ENCODE peak calls at places on chromosomes 2 and 18, in six cellular contexts. X is K562, O is A549, J is HepG2, Q is upper lobe of left lung, R is GM12878. L is an unnamed sample.

GRCh38 chr2:99982744-99983143 is 159.6 kb downstream of the AFF3 start:
- ATAC-seq in Q (no peak), X (no peak), J (no peak), O (no peak), R (no peak), L (no peak)

GRCh38 chr2:38935568-38936172 is 46.0 kb downstream of the ARHGEF33 start:
- ATAC-seq in R (no peak), J (peak; percentile 52), Q (no peak), X (no peak), O (peak; percentile 55), L (no peak)

GRCh38 chr2:53631313-53632125 is 136.1 kb upstream of the CHAC2 start:
- ATAC-seq in Q (no peak), X (no peak), O (no peak), J (no peak), R (no peak), L (no peak)

GRCh38 chr2:9673914-9674481 is 43.2 kb upstream of the YWHAQ start:
- ATAC-seq in R (no peak), Q (no peak), X (peak; percentile 91), O (peak; percentile 21), J (no peak), L (no peak)

GRCh38 chr2:30776831-30777652 is 30.2 kb downstream of the CAPN13 start:
- ATAC-seq in O (peak; percentile 51), X (no peak), Q (no peak), R (no peak), J (peak; percentile 44), L (no peak)

GRCh38 chr18:12336251-12336650 is 28.2 kb downstream of the TUBB6 start:
- ATAC-seq in Q (no peak), R (no peak), O (no peak), X (no peak), J (no peak), L (no peak)

GRCh38 chr2:48512586-48512985 is 17.4 kb upstream of the STON1 start:
- ATAC-seq in Q (no peak), O (no peak), R (no peak), X (no peak), J (no peak), L (no peak)

GRCh38 chr2:67526283-67526682 is 129.2 kb downstream of the ETAA1 start:
- ATAC-seq in R (no peak), O (no peak), X (no peak), Q (no peak), J (no peak), L (peak; percentile 77)

GRCh38 chr2:98467082-98467536 is 22.5 kb downstream of the INPP4A start:
- ATAC-seq in O (no peak), X (no peak), J (no peak), Q (no peak), R (no peak), L (no peak)

GRCh38 chr2:65379168-65379672 is 53.2 kb downstream of the SPRED2 start:
- ATAC-seq in J (no peak), O (no peak), X (no peak), R (no peak), Q (no peak), L (no peak)

GRCh38 chr2:65380243-65380642 is 52.2 kb downstream of the SPRED2 start:
- ATAC-seq in O (no peak), X (no peak), Q (no peak), R (no peak), J (no peak), L (no peak)

GRCh38 chr2:65378308-65378689 is 54.1 kb downstream of the SPRED2 start:
- ATAC-seq in R (no peak), X (no peak), J (no peak), O (no peak), Q (no peak), L (no peak)

GRCh38 chr2:65381607-65382032 is 50.8 kb downstream of the SPRED2 start:
- ATAC-seq in Q (no peak), J (no peak), X (no peak), R (peak; percentile 74), O (no peak), L (no peak)

DNA sequence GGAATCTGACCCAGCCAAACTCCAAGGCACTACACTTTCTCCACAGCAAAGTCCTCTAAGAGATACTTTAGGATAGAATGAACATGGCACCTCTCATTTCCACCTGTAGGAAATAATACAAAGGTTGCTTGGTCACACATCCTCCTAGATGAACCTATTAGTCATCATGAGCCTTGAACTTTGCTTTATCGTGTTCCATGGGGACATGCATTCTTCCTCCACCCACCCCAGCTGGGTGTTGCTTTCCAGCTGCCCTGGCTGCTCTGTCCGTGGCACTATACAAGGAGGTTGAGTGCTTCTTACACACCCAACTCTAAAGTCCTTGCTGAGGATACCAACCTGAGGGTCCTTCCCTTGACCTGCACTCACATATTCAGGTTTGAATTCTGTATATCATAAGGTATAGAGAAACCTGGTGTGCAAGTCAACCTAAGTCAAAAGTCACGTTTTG is 52.7 kb downstream of the SPRED2 start:
- ATAC-seq in J (peak; percentile 45), Q (no peak), X (no peak), R (no peak), O (no peak), L (no peak)
- TF ChIP-seq EP300 in J (peak; percentile 32), Q (no peak), X (no peak), R (no peak), O (no peak), L (no peak)

GRCh38 chr2:168802825-168803726 is 639 bp downstream of the NOSTRIN start:
- ATAC-seq in X (peak; percentile 8), J (no peak), R (no peak), O (peak; percentile 9), Q (no peak), L (no peak)

GRCh38 chr2:168804214-168804613 is 1.8 kb downstream of the NOSTRIN start:
- ATAC-seq in R (no peak), J (no peak), Q (no peak), O (no peak), X (peak; percentile 11), L (peak; percentile 17)

GRCh38 chr2:168801456-168801855 is 981 bp upstream of the NOSTRIN start:
- ATAC-seq in J (peak; percentile 57), O (no peak), Q (no peak), R (no peak), X (no peak), L (no peak)

GRCh38 chr2:168798888-168799410 is 3.5 kb upstream of the NOSTRIN start:
- ATAC-seq in Q (no peak), O (no peak), J (no peak), X (peak; percentile 6), R (no peak), L (no peak)

DNA sequence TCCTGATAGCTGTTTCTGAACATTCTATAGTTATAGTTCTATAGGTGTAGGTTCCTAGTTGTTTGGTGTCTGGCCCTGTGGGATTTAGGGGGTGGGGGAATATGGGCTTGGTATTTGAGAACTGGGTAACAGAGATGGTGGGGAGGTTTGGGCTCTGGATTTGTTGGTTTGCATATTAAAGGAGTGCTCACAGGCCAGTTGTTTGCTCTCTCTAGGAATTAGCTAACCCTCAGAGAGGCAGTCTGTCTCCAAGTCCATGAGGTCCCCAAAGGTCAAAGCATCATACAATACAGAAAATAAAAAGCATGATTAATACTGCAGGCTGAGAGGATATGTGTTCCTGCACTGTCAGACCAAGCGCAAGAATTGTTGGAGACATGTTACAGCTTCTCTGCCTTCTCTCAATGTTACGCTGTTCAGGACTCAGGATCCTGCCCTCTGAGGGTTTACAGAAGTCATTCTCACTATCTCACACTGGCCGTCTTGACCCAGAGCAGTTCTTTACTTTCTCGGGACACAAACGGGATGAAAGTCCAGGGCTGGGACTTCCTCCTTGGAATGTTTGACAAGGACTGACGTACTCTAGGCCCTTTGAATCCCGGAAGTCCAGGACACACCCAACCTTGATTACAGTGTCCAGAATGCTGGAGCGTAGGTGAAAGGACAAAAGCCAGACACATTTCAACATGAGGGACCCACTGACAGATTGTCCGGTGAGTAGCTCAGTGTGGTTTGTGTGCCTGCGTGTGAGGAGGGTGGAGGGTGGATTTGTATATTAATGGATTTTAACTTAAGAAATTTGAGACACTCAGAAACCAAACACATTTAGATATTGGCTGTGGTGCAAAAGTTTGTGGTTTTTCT is at the start of gene NOSTRIN:
- ATAC-seq in J (peak; percentile 79), Q (peak; percentile 86), X (peak; percentile 68), O (peak; percentile 95), R (no peak), L (peak; percentile 70)
- TF ChIP-seq EP300 in J (no peak), Q (peak; percentile 91), X (peak; percentile 45), O (no peak), R (no peak), L (no peak)

GRCh38 chr2:189440947-189441708 is at the start of gene WDR75:
- ATAC-seq in O (peak; percentile 99), R (peak; percentile 92), X (peak; percentile 96), J (peak; percentile 99), Q (peak; percentile 100), L (peak; percentile 99)
- TF ChIP-seq EP300 in O (no peak), R (no peak), X (peak; percentile 43), J (no peak), Q (no peak), L (no peak)

GRCh38 chr2:196926562-196927317 is at the start of gene PGAP1:
- ATAC-seq in J (peak; percentile 93), O (peak; percentile 94), X (peak; percentile 97), Q (peak; percentile 96), R (peak; percentile 93), L (peak; percentile 98)
- TF ChIP-seq EP300 in J (peak; percentile 10), O (no peak), X (no peak), Q (no peak), R (no peak), L (no peak)

GRCh38 chr2:166074430-166074829 is 53.4 kb downstream of the SCN1A start:
- ATAC-seq in R (no peak), O (no peak), X (no peak), J (no peak), Q (no peak), L (no peak)
- TF ChIP-seq EP300 in R (no peak), O (no peak), X (no peak), J (no peak), Q (no peak), L (no peak)

L was measured in gastroesophageal sphincter.